ENCODE peak calls at places on chromosomes 7 and 10, in nine cellular contexts. W is mesendoderm, D is cardiac muscle cell, P is thyroid gland, Y is aorta, S is PC-3, O is body of pancreas, Z is endothelial cell of umbilical vein, B is BJ. L is an unnamed sample.
A peak's percentile ranks its signal among the peaks of the same experiment; 100 is the strongest.

GRCh38 chr10:93115661-93116383 is 42.1 kb downstream of the CYP26A1 start:
- DNase-seq in W (peak; percentile 89), D (peak; percentile 73), P (peak; percentile 77), Y (peak; percentile 86), S (peak; percentile 70), O (peak; percentile 52), Z (peak; percentile 38), B (no peak), L (peak; percentile 76)

GRCh38 chr10:52353960-52354394 is 39.9 kb downstream of the DKK1 start:
- DNase-seq in W (no peak), D (peak; percentile 50), P (no peak), Y (no peak), S (peak; percentile 49), O (no peak), Z (no peak), B (peak; percentile 82), L (no peak)

GRCh38 chr7:129208667-129209066 is 16.2 kb upstream of the AHCYL2 start:
- DNase-seq in W (no peak), D (no peak), P (peak; percentile 30), Y (no peak), S (no peak), O (no peak), Z (no peak), B (no peak), L (no peak)

GRCh38 chr7:121020243-121020642 is 31.7 kb downstream of the CPED1 start:
- DNase-seq in W (no peak), D (peak; percentile 53), P (no peak), Y (no peak), S (peak; percentile 44), O (no peak), Z (no peak), B (no peak), L (no peak)

GRCh38 chr7:125678771-125679170 is 749.1 kb upstream of the POT1 start:
- DNase-seq in W (no peak), D (no peak), P (no peak), Y (no peak), S (no peak), O (no peak), Z (no peak), B (no peak), L (no peak)

GRCh38 chr7:24138366-24138765 is 145.6 kb upstream of the NPY start:
- DNase-seq in W (no peak), D (no peak), P (no peak), Y (no peak), S (no peak), O (no peak), Z (no peak), B (no peak), L (peak; percentile 69)

GRCh38 chr7:74174606-74175082 is 488 bp downstream of the EIF4H start:
- DNase-seq in W (peak; percentile 76), D (peak; percentile 66), P (peak; percentile 37), Y (peak; percentile 86), S (peak; percentile 15), O (peak; percentile 40), Z (peak; percentile 69), B (no peak), L (peak; percentile 54)

GRCh38 chr10:122158362-122158761 is 112.7 kb upstream of the BTBD16 start:
- DNase-seq in W (no peak), D (no peak), P (no peak), Y (no peak), S (no peak), O (no peak), Z (no peak), B (no peak), L (no peak)

GRCh38 chr10:21924511-21924910 is 79.0 kb downstream of the DNAJC1 start:
- DNase-seq in W (no peak), D (no peak), P (no peak), Y (no peak), S (no peak), O (no peak), Z (no peak), B (no peak), L (no peak)

GRCh38 chr7:12583181-12583580 is 12.7 kb downstream of the SCIN start:
- DNase-seq in W (no peak), D (no peak), P (no peak), Y (no peak), S (no peak), O (no peak), Z (no peak), B (no peak), L (no peak)

DNA sequence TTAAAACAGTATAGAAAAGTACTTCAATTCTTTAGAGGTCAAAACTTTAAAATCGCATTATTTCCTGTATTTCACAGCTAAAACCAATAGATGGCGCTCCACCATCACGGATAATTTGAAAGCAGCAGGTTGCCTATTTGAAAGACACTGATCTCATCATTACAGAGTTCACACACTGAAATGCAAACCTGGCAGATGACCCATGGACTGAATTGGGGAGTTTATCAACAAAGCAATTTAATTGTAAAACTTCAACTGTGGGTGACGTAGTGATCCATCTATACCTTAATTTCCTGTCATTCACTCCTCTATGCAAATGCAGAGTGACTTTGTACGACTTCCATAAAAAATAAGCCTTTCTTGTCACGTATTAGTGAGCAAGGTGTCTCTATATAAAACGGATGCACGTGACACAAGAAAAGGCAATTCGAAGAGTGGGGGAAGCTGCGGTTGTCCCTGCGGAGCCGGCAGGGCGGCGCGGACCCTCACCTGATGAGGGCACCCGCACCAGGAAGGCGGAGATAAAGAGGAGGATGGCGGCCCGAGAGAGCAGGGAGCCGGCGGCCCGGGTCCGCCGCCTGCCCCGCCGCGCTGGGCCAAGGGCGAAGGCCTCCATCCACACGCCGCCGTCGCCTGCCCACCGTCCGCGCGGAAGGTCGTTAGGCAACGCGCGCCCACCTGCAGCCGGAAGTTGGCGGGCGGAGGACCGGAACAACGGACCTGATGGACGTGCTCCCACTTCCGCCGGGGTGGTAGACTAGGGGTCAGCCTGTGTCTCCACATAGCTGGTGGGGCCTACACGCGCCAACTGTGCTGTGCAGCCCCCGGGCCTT is at the start of gene ZPBP:
- DNase-seq in W (peak; percentile 63), D (peak; percentile 51), P (peak; percentile 38), Y (no peak), S (peak; percentile 67), O (peak; percentile 43), Z (peak; percentile 40), B (no peak), L (peak; percentile 59)
- H3K4me3 ChIP-seq in W (no peak within 1 kb of the TSS), D (no peak within 1 kb of the TSS), P (no peak within 1 kb of the TSS), Y (peak within 1 kb of the TSS; percentile 29), S (peak within 1 kb of the TSS; percentile 51), O (peak within 1 kb of the TSS; percentile 81), Z (no peak within 1 kb of the TSS), B (peak within 1 kb of the TSS; percentile 11), L (peak within 1 kb of the TSS; percentile 38)

GRCh38 chr7:96993453-96993865 is 11.9 kb upstream of the DLX6 start:
- DNase-seq in W (no peak), D (no peak), P (no peak), Y (no peak), S (no peak), O (no peak), Z (no peak), B (no peak), L (no peak)

GRCh38 chr7:96992624-96993452 is 12.5 kb upstream of the DLX6 start:
- DNase-seq in W (peak; percentile 90), D (no peak), P (no peak), Y (no peak), S (no peak), O (no peak), Z (no peak), B (no peak), L (no peak)

GRCh38 chr7:96993980-96994379 is 11.4 kb upstream of the DLX6 start:
- DNase-seq in W (no peak), D (no peak), P (no peak), Y (no peak), S (no peak), O (no peak), Z (no peak), B (no peak), L (no peak)

GRCh38 chr7:96989859-96990317 is 15.5 kb upstream of the DLX6 start:
- DNase-seq in W (no peak), D (no peak), P (no peak), Y (no peak), S (no peak), O (no peak), Z (no peak), B (no peak), L (no peak)

DNA sequence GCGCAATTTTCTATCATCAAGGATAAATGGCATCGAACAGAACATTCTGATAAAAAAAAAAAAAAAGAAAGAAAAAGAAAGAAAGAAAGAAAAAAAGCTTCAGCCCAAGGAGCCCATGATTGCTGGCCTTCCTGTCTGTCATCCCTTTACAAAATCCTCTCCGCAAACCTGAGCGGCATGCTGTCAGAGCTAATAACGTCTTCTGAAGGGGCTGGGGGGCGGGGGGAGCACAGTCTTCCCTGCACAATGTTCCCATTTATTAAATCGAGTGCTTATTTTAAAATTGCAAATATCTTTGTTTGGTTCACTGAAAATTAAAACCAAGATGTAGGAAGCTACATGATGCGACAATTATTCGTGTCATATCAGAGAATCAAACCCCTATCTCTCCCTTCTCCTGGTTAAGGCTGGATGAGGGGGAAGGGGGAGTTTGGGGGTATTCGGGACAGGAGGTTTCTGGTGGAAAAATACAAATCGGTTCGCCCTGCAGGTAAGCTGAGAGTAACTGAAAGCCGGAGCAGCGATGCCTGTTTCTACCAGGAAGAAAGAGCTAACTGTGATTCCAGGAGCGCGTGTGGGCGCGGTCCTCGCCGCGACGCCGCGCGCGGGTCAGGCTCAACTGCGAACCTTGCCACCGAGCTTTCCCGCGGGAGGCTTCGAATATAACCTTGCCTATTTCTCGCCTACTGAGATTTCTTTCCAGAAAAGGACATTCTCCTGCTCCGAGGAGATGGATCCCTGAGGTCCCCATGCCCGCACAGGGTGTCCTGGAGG is 13.3 kb upstream of the DLX6 start:
- DNase-seq in W (peak; percentile 25), D (no peak), P (no peak), Y (no peak), S (no peak), O (no peak), Z (no peak), B (no peak), L (no peak)
- H3K4me3 ChIP-seq in W (no peak overlapping the region), D (no peak overlapping the region), P (no peak overlapping the region), Y (no peak overlapping the region), S (no peak overlapping the region), O (no peak overlapping the region), Z (no peak overlapping the region), B (no peak overlapping the region), L (no peak overlapping the region)

GRCh38 chr10:24240001-24240751 is 31.2 kb downstream of the KIAA1217 start:
- DNase-seq in W (peak; percentile 45), D (peak; percentile 54), P (peak; percentile 35), Y (no peak), S (no peak), O (peak; percentile 28), Z (no peak), B (no peak), L (peak; percentile 18)
- H3K4me3 ChIP-seq in W (no peak overlapping the region), D (no peak overlapping the region), P (no peak overlapping the region), Y (peak overlapping the region; percentile 20), S (no peak overlapping the region), O (no peak overlapping the region), Z (no peak overlapping the region), B (no peak overlapping the region), L (no peak overlapping the region)

DNA sequence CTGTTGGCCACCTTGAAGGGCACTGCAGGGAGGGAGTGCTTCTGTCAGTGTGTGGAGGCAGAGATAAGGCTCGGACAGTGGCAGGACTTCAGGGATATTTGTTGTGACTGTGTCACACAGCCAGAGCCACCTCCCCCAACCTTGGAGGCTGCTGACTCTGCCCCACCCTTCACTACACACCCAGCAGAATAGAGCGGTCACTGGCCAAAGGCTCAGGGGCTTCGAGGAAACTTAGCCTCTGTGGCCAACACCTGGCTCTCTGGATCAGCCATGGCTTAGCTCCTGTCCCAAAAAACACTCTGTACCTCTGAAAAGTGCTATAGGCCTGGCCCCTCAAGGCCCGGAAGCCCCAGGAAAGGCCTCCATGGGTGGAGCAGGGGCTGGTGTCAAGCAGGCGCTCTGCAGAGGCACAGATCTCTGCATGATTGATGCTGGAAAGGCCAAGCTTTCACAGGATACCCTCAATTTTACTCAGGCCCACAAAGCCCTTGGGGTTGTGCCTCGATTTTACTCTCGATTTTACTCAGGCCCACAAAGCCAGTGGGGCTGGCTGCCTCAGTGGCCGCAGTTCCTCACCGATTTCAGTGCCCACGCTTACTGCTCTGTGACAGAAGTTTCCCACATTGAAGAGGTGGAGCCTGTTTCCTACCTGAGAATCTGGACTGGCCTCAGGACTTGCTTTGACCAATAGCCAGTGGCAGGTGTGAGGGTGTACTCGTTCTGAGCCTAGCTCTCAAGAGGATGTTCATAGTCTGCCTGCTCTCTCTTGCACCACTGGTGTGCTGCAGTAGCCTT is 113.2 kb upstream of the GPR26 start:
- DNase-seq in W (no peak), D (no peak), P (no peak), Y (no peak), S (no peak), O (no peak), Z (no peak), B (no peak), L (no peak)
- H3K4me3 ChIP-seq in W (no peak overlapping the region), D (no peak overlapping the region), P (no peak overlapping the region), Y (no peak overlapping the region), S (no peak overlapping the region), O (no peak overlapping the region), Z (no peak overlapping the region), B (no peak overlapping the region), L (no peak overlapping the region)